ENCODE peak calls at places on chromosomes 1 and 21, in eight cellular contexts. G is HFFc6, V is colonic mucosa, D is progenitor cell of endocrine pancreas, K is prostate gland, Q is tibial artery, L is NB4, Y is activated B cell treated with CpG ODN at 0.5 μM for 24 hours. J is an unnamed sample.

GRCh38 chr1:228833911-228834631 is 98.8 kb downstream of the RHOU start:
- DNase-seq in G (no peak), V (no peak), D (no peak), K (no peak), Q (no peak), L (no peak), Y (no peak), J (no peak)

GRCh38 chr1:15153842-15154479 is 414 bp downstream of the TMEM51 start:
- DNase-seq in G (peak), V (peak), D (peak), K (peak), Q (peak), L (no peak), Y (peak), J (peak)

GRCh38 chr1:177847843-177848242 is 122.0 kb downstream of the SEC16B start:
- DNase-seq in G (peak), V (no peak), D (no peak), K (no peak), Q (no peak), L (no peak), Y (no peak), J (no peak)

GRCh38 chr1:214422137-214422671 is 129.2 kb downstream of the PTPN14 start:
- DNase-seq in G (peak), V (no peak), D (no peak), K (no peak), Q (no peak), L (no peak), Y (no peak), J (no peak)

GRCh38 chr1:57378564-57378963 is 45.3 kb downstream of the DAB1 start:
- DNase-seq in G (no peak), V (no peak), D (no peak), K (no peak), Q (no peak), L (no peak), Y (no peak), J (no peak)

GRCh38 chr1:54012008-54012325 is 6.0 kb downstream of the LDLRAD1 start:
- DNase-seq in G (no peak), V (no peak), D (no peak), K (no peak), Q (peak), L (no peak), Y (no peak), J (no peak)

GRCh38 chr1:51981555-51981954 is 8.9 kb downstream of the RAB3B start:
- DNase-seq in G (no peak), V (no peak), D (no peak), K (no peak), Q (no peak), L (no peak), Y (no peak), J (no peak)

GRCh38 chr1:90753556-90753955 is 36.5 kb upstream of the BARHL2 start:
- DNase-seq in G (no peak), V (no peak), D (no peak), K (no peak), Q (no peak), L (no peak), Y (no peak), J (no peak)

GRCh38 chr1:182164273-182164672 is 102.8 kb upstream of the ZNF648 start:
- DNase-seq in G (no peak), V (no peak), D (no peak), K (no peak), Q (no peak), L (no peak), Y (no peak), J (no peak)

GRCh38 chr21:30268608-30269197 is 14.0 kb downstream of the KRTAP24-1 start:
- DNase-seq in G (no peak), V (peak), D (no peak), K (no peak), Q (no peak), L (peak), Y (no peak), J (no peak)
- TF ChIP-seq CTCF in G (no peak), V (no peak), D (peak), K (no peak), Q (peak), L (peak), Y (no peak), J (no peak)

GRCh38 chr1:27366411-27367159 is at the start of gene MAP3K6:
- DNase-seq in G (peak), V (peak), D (peak), K (peak), Q (peak), L (peak), Y (no peak), J (peak)

GRCh38 chr1:27372022-27372807 is 2.4 kb downstream of the FCN3 start:
- DNase-seq in G (no peak), V (no peak), D (no peak), K (no peak), Q (no peak), L (no peak), Y (no peak), J (no peak)

GRCh38 chr1:27366113-27366410 is 699 bp downstream of the MAP3K6 start:
- DNase-seq in G (peak), V (peak), D (peak), K (peak), Q (peak), L (peak), Y (peak), J (peak)

GRCh38 chr1:27367160-27367650 is 444 bp upstream of the MAP3K6 start:
- DNase-seq in G (no peak), V (no peak), D (no peak), K (no peak), Q (no peak), L (no peak), Y (no peak), J (no peak)

DNA sequence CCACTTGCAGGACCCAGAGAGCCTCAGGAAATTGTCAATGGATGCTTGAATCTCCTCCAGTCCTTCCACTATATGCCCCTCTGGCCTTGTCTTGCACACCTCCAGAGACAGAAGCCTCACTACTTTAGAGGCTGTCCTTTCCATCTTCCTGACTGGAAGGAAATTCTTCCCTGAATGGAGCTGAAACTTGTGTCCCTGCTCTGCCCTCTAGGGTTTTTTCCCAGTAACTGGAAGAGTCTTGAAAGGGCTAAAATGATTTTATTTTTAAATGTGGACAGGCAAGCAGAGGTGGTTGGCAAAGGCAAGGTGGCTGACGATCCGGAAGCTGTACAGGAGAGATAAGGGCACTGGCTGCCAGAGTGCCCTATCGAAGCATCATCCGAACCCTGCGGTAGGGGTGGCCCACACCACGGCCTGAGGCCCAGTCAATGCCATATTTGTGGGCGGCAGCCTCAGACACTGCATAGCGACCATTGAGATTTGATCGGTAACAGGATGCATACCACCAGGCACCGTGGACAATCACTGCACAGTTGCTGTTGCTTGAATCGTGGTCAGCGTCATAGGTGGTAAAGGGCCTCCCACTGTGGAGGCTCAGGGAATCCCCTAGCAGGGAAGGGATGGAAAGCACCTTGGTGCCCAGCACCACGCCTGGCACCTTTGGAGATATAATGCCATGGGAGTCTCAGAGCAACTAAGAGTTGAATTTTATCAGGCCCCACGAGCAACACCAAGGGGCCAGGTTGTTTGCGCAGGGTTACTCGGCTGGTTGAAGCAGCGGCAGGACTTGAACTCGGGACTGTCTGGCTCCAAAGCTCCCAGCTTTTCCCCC is 2.3 kb upstream of the MAP3K6 start:
- DNase-seq in G (peak), V (no peak), D (no peak), K (no peak), Q (no peak), L (no peak), Y (no peak), J (no peak)
- TF ChIP-seq CTCF in G (peak), V (no peak), D (peak), K (no peak), Q (no peak), L (no peak), Y (no peak), J (no peak)

DNA sequence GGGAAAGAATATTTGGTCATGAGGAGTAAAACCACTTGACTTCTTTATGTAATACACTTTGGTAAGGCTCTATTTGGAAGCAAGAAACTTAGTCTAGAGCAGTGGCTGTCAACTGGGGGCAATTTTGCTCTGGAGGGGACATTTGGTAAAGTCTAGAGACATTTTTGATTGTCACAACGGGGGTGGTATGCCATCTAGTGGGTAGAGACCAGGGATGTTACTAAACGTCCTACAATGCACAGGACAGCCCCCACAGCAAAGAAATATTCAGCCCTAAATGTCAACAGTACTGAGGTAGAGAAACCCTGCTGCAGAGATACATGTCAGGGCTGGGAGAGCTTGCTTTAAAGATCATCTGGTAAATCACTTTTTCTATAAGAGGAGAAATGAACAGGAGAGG is 13.5 kb downstream of the FUCA1 start:
- DNase-seq in G (no peak), V (no peak), D (no peak), K (no peak), Q (no peak), L (peak), Y (no peak), J (no peak)
- TF ChIP-seq CTCF in G (peak), V (no peak), D (no peak), K (no peak), Q (no peak), L (peak), Y (no peak), J (no peak)

GRCh38 chr1:26161408-26162219 is 2.7 kb downstream of the FAM110D start:
- DNase-seq in G (no peak), V (peak), D (peak), K (no peak), Q (peak), L (peak), Y (peak), J (peak)
- TF ChIP-seq CTCF in G (peak), V (no peak), D (peak), K (no peak), Q (no peak), L (no peak), Y (no peak), J (no peak)

DNA sequence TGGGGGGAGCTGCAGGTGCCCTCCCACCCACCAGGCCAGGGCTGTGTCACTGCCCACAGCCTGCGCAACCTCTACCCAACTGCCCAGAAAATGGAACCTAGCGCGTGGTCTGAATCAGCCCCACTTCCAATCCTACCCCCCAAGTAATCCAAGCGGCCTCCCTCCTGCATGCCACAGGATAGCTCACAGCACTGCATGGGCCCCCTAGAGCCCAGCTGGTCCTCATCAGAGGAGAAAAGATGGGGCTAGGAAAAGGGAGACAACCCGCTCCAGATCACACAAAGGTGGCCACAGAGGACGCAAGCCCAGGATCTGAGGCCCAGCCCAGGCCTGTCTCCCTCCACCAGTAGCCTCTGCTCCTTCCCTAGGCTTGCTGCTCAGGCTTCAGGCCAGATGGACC is 6.2 kb downstream of the ADGRB2 start:
- DNase-seq in G (no peak), V (no peak), D (no peak), K (no peak), Q (no peak), L (no peak), Y (no peak), J (no peak)
- TF ChIP-seq CTCF in G (no peak), V (no peak), D (no peak), K (no peak), Q (no peak), L (no peak), Y (no peak), J (no peak)

GRCh38 chr1:198620951-198621824 is 17.7 kb upstream of the PTPRC start:
- DNase-seq in G (no peak), V (no peak), D (no peak), K (no peak), Q (no peak), L (peak), Y (peak), J (no peak)
- TF ChIP-seq CTCF in G (no peak), V (no peak), D (no peak), K (no peak), Q (no peak), L (no peak), Y (no peak), J (no peak)

DNA sequence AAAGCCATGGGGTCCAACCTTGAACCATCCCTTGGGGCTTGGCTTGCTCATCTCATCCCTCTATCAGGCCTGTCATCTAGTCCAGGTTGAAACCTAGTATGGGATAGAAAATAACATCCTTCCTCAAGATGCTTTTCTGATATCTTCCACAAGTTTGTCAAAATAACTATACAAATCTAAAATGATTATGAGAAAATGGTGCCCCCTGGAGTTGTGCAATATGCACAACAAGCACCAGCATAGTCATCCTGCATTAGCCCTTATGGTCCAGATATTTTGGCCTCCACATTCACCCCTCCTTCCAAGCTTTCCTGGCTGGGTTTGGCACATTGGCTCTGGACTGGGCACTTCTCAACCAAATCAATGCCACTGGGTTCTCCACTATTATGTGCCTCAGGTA is 101.2 kb downstream of the TBX19 start:
- DNase-seq in G (no peak), V (no peak), D (no peak), K (no peak), Q (no peak), L (no peak), Y (no peak), J (no peak)
- TF ChIP-seq CTCF in G (peak), V (no peak), D (peak), K (no peak), Q (no peak), L (no peak), Y (no peak), J (no peak)

DNA sequence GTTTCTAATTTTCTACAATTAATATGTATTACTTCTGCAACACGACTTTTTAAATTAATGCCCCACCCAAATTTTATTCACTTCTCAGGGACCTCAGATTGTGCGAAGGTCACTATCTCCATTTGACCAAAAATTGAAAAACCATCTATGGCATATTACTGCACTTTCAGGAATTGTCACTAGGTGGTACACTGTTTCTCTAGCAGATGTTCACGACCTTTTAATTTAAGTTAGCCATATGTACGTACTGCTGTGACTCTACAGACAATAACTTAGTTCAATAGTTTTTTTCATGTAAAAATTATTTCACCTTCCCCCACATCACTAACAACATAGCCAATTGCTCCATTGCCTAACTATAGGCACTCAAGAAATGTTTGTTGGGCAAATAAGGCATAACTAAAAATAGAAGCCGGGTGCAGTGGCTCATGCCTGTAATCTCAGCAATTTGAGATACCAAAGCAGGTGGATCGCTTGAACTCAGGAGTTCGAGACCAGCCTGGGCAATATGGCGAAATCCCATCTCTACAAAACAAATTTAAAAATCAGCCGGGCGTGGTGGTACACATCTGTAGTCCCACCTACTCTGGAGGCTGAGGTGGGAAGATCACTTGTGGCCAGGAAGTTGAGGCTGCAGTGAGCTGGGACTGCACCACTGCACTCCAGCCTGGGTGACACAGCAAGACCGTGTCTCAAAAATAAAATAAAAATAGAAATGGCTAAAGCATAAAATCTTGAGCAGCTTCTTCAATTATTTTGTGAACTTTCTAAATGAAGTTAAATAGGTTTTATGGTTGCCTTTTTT is 75.7 kb upstream of the PKN2 start:
- DNase-seq in G (peak), V (no peak), D (no peak), K (no peak), Q (no peak), L (peak), Y (no peak), J (no peak)
- TF ChIP-seq CTCF in G (peak), V (peak), D (peak), K (no peak), Q (peak), L (peak), Y (no peak), J (peak)

GRCh38 chr1:97243973-97244560 is 522.5 kb downstream of the PTBP2 start:
- DNase-seq in G (peak), V (no peak), D (no peak), K (no peak), Q (no peak), L (peak), Y (no peak), J (no peak)
- TF ChIP-seq CTCF in G (peak), V (peak), D (peak), K (peak), Q (peak), L (no peak), Y (no peak), J (peak)